ENCODE peak calls at places on chromosomes 13 and 19, in four cellular contexts. K is K562, W is SK-N-SH, Q is H1. F is an unnamed sample.
A peak's percentile ranks its signal among the peaks of the same experiment; 100 is the strongest.

GRCh38 chr19:35167251-35168119 is 12.9 kb downstream of the FXYD5 start:
- DNase-seq in K (no peak), W (no peak), Q (no peak), F (no peak)

GRCh38 chr13:20301391-20302071 is 69.4 kb upstream of the GJB6 start:
- DNase-seq in K (no peak), W (no peak), Q (no peak), F (no peak)

GRCh38 chr13:34162545-34162936 is 344.6 kb downstream of the RFC3 start:
- DNase-seq in K (no peak), W (no peak), Q (no peak), F (no peak)

GRCh38 chr19:29590278-29590677 is 15.8 kb upstream of the POP4 start:
- DNase-seq in K (no peak), W (no peak), Q (no peak), F (no peak)

GRCh38 chr19:55165952-55166529 is 372 bp downstream of the DNAAF3 start:
- DNase-seq in K (peak; percentile 75), W (peak; percentile 80), Q (no peak), F (no peak)

GRCh38 chr19:11422163-11423068 is 3.3 kb upstream of the RGL3 start:
- DNase-seq in K (peak; percentile 63), W (peak; percentile 39), Q (peak; percentile 88), F (peak; percentile 64)

GRCh38 chr19:16969127-16969526 is 57.5 kb downstream of the CPAMD8 start:
- DNase-seq in K (peak; percentile 37), W (no peak), Q (no peak), F (no peak)

GRCh38 chr13:77535448-77535847 is at the start of gene SCEL:
- DNase-seq in K (no peak), W (no peak), Q (no peak), F (no peak)

GRCh38 chr19:51777570-51778460 is 16.8 kb downstream of the FPR2 start:
- DNase-seq in K (peak; percentile 71), W (peak; percentile 66), Q (peak; percentile 51), F (no peak)

GRCh38 chr19:46456930-46457329 is 14.4 kb downstream of the PNMA8A start:
- DNase-seq in K (no peak), W (no peak), Q (no peak), F (no peak)

GRCh38 chr19:46448601-46449000 is 19.9 kb upstream of the PNMA8C start:
- DNase-seq in K (no peak), W (no peak), Q (no peak), F (no peak)

GRCh38 chr19:46453661-46454060 is 17.7 kb downstream of the PNMA8A start:
- DNase-seq in K (no peak), W (no peak), Q (no peak), F (no peak)

GRCh38 chr19:46451352-46451751 is 20.0 kb downstream of the PNMA8A start:
- DNase-seq in K (no peak), W (no peak), Q (no peak), F (no peak)

GRCh38 chr19:46454244-46454643 is 17.1 kb downstream of the PNMA8A start:
- DNase-seq in K (no peak), W (no peak), Q (no peak), F (no peak)
- TF ChIP-seq NRF1 in K (no peak), W (no peak), Q (no peak), F (no peak)

DNA sequence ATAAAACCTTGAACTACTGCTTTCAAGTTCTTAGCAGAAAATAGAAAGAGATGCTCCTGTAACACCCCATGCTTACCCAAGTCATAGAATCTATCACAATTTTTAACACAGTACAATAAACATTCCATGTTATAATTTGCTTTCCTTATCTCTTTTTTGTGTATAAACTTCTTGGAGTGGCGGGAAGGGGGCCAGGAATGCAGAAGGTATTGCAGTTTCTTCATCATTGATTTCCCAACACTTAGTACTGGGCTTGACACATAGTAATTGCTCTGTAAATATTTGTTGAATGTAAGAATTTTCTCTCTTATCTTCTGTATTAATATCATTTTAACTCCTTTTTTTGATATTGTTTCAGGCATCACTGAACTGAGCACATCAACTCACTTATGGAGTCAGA is 535.8 kb downstream of the KCTD12 start:
- DNase-seq in K (no peak), W (no peak), Q (no peak), F (no peak)
- TF ChIP-seq NRF1 in K (no peak), W (no peak), Q (no peak), F (no peak)

DNA sequence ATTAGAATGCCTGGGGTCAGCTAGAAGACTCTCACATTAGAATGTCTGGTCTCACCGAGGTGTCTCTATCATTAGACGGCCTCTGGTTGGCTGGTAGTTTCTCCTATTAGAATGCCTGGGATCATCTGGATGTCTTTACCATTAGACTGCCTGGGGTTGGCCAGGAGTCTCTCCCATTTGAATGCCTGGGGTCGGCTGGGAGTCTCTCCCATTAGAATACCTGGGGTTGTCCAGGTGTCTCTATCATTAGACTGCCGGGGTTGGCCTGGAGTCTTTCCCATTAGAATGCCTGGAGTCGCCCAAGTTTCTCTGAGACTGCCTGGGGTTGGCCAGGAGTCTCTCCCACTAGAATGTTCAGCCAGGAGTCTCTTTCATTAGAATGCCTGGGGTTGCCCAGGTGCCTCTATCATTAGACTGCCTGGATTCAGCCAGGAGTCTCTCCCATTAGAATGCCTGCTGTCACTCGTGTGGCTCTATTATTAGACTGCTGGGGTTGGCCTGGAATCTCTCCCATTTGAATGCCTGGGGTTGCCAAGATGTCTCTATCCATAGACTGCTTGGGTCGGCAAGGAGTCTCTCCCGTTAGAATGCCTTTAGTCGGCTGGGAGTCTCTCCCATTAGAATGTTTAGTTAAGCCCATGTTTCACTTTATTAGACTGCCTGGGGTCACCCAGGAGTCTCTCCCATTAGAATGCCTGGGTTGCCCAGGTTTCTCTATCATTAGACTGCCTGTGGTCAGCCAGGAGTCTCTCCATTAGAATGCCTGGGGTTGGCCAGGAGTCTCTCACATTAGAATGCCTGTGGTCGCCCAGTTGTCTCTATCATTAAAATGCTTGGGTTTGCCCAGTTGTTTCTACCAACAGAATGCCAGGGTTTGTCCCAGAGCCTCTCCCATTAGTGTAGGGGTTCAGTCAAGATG is 1467.8 kb downstream of the UQCRFS1 start:
- DNase-seq in K (no peak), W (no peak), Q (no peak), F (no peak)
- TF ChIP-seq NRF1 in K (no peak), W (no peak), Q (no peak), F (no peak)

GRCh38 chr13:80217614-80218456 is 123.1 kb downstream of the SPRY2 start:
- DNase-seq in K (no peak), W (no peak), Q (peak; percentile 19), F (no peak)
- TF ChIP-seq NRF1 in K (no peak), W (no peak), Q (no peak), F (no peak)

DNA sequence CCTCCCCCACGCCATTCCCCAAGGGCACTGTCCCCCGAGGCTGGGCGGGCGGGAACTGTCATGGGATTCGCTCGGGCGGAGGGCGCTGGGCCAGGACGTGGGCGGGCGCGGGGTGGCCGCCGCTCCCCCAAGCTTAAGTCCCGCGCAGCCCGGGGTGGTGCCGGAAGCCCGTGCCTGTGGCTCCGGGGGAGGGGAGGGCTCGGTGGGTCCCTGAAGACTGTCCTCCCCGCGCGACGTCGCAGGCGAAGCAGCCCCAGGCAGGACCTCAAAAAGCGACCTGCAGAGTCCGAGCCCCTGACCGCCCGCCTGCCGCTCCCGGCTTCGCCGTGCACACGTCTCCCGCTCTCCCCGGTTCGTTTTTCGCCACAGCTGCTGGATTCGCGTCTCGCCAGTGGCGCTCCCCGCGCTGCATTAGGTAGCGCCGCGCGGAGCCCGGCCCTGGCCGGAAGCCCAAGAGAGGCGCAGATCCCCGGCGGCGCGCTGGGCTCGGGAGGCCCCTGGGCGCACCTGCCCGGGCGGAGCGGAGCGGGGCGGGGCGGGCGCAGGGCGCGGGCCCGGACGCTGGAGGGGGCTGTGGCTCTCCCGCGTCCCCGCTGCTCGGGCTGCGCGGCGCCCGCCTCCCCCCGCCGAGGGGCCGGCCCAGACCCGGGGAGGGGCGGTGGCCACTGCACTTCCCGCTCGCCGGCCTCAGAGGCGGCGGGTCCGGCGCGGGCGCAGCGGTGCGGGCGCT is at the start of gene FARP1:
- DNase-seq in K (peak; percentile 49), W (peak; percentile 95), Q (no peak), F (no peak)
- TF ChIP-seq NRF1 in K (no peak), W (peak; percentile 22), Q (no peak), F (no peak)

F was measured in GM12878.